ENCODE peak calls at places on chromosomes 12 and 14, in four cellular contexts. C is CD4-positive, alpha-beta memory T cell; T is neural crest cell; L is GM12865. V is an unnamed sample.

GRCh38 chr14:20622816-20623291 is 18.6 kb downstream of the OR6S1 start:
- DNase-seq in C (no peak), T (no peak), L (no peak), V (no peak)

GRCh38 chr12:96177013-96177412 is 17.2 kb upstream of the ELK3 start:
- DNase-seq in C (peak), T (no peak), L (peak), V (no peak)

GRCh38 chr14:100402631-100403030 is 79.5 kb downstream of the SLC25A47 start:
- DNase-seq in C (no peak), T (no peak), L (no peak), V (no peak)

GRCh38 chr12:124709722-124710656 is 142.6 kb upstream of the NCOR2 start:
- DNase-seq in C (no peak), T (no peak), L (no peak), V (no peak)

GRCh38 chr12:54977155-54977554 is 7.4 kb downstream of the TESPA1 start:
- DNase-seq in C (no peak), T (no peak), L (no peak), V (no peak)

GRCh38 chr12:47767197-47767724 is 5.8 kb upstream of the SLC48A1 start:
- DNase-seq in C (peak), T (no peak), L (peak), V (peak)

GRCh38 chr12:31845613-31846321 is 113.4 kb upstream of the RESF1 start:
- DNase-seq in C (no peak), T (no peak), L (no peak), V (no peak)

GRCh38 chr12:1629338-1630080 is 478 bp downstream of the WNT5B start:
- DNase-seq in C (no peak), T (no peak), L (no peak), V (no peak)

GRCh38 chr12:113070117-113070906 is 13.8 kb downstream of the DTX1 start:
- DNase-seq in C (no peak), T (no peak), L (peak), V (no peak)

GRCh38 chr12:20483776-20484175 is 115.4 kb downstream of the PDE3A start:
- DNase-seq in C (no peak), T (no peak), L (no peak), V (no peak)

GRCh38 chr14:33914676-33915516 is 36.0 kb downstream of the EGLN3 start:
- DNase-seq in C (no peak), T (no peak), L (no peak), V (no peak)

GRCh38 chr12:128570191-128571065 is 253.3 kb downstream of the SLC15A4 start:
- DNase-seq in C (no peak), T (no peak), L (peak), V (no peak)

GRCh38 chr14:59303216-59303615 is 114.7 kb downstream of the DAAM1 start:
- DNase-seq in C (no peak), T (no peak), L (no peak), V (no peak)

GRCh38 chr12:49537709-49538601 is 875 bp upstream of the KCNH3 start:
- DNase-seq in C (peak), T (no peak), L (no peak), V (no peak)

GRCh38 chr14:50607181-50607580 is 47.2 kb downstream of the ATL1 start:
- DNase-seq in C (no peak), T (no peak), L (peak), V (no peak)

GRCh38 chr14:31405106-31405505 is 15.2 kb downstream of the HEATR5A start:
- DNase-seq in C (no peak), T (no peak), L (no peak), V (no peak)

GRCh38 chr12:76583301-76583700 is 23.7 kb upstream of the OSBPL8 start:
- DNase-seq in C (no peak), T (no peak), L (no peak), V (no peak)

GRCh38 chr12:99847936-99848335 is 136.8 kb downstream of the ANKS1B start:
- DNase-seq in C (no peak), T (no peak), L (no peak), V (no peak)

GRCh38 chr12:126719886-126720666 is 1546.9 kb upstream of the TMEM132C start:
- DNase-seq in C (no peak), T (no peak), L (no peak), V (no peak)

V was measured in prostate gland.